ENCODE peak calls at places on chromosomes 3 and 15, in six cellular contexts. One of them, this sample, is unnamed.

GRCh38 chr15:67228286-67228685 is 26.2 kb downstream of the AAGAB start:
- DNase-seq in activated naive CD8-positive, alpha-beta T cell treated with anti-CD3 and anti-CD28 coated beads, Interleukin-2, amount 50 U/mL, for 24 hours: no peak
- DNase-seq in ELF-1: no peak
- DNase-seq in activated CD4-positive, alpha-beta T cell treated with anti-CD3 and anti-CD28 coated beads, Interleukin-2, amount 50 U/mL, for 24 hours: no peak
- DNase-seq in HS-5: no peak
- DNase-seq in mesenchymal stem cell: no peak
- DNase-seq in this sample: no peak

GRCh38 chr3:15983232-15983631 is 185.5 kb upstream of the ANKRD28 start:
- DNase-seq in activated naive CD8-positive, alpha-beta T cell treated with anti-CD3 and anti-CD28 coated beads, Interleukin-2, amount 50 U/mL, for 24 hours: no peak
- DNase-seq in ELF-1: peak
- DNase-seq in activated CD4-positive, alpha-beta T cell treated with anti-CD3 and anti-CD28 coated beads, Interleukin-2, amount 50 U/mL, for 24 hours: no peak
- DNase-seq in HS-5: no peak
- DNase-seq in mesenchymal stem cell: peak
- DNase-seq in this sample: no peak

GRCh38 chr15:81001180-81002003 is 669 bp downstream of the TLNRD1 start:
- DNase-seq in mesenchymal stem cell: peak
- DNase-seq in ELF-1: peak
- DNase-seq in activated CD4-positive, alpha-beta T cell treated with anti-CD3 and anti-CD28 coated beads, Interleukin-2, amount 50 U/mL, for 24 hours: no peak
- DNase-seq in HS-5: no peak
- DNase-seq in activated naive CD8-positive, alpha-beta T cell treated with anti-CD3 and anti-CD28 coated beads, Interleukin-2, amount 50 U/mL, for 24 hours: peak
- DNase-seq in this sample: peak

GRCh38 chr15:94387854-94388441 is 156.6 kb downstream of the MCTP2 start:
- DNase-seq in ELF-1: no peak
- DNase-seq in activated CD4-positive, alpha-beta T cell treated with anti-CD3 and anti-CD28 coated beads, Interleukin-2, amount 50 U/mL, for 24 hours: no peak
- DNase-seq in mesenchymal stem cell: peak
- DNase-seq in HS-5: no peak
- DNase-seq in activated naive CD8-positive, alpha-beta T cell treated with anti-CD3 and anti-CD28 coated beads, Interleukin-2, amount 50 U/mL, for 24 hours: peak
- DNase-seq in this sample: no peak

GRCh38 chr3:106880206-106880605 is 497.0 kb upstream of the CCDC54 start:
- DNase-seq in activated CD4-positive, alpha-beta T cell treated with anti-CD3 and anti-CD28 coated beads, Interleukin-2, amount 50 U/mL, for 24 hours: no peak
- DNase-seq in activated naive CD8-positive, alpha-beta T cell treated with anti-CD3 and anti-CD28 coated beads, Interleukin-2, amount 50 U/mL, for 24 hours: no peak
- DNase-seq in ELF-1: peak
- DNase-seq in HS-5: no peak
- DNase-seq in mesenchymal stem cell: no peak
- DNase-seq in this sample: no peak

GRCh38 chr15:43517354-43518072 is at the start of gene MAP1A:
- DNase-seq in activated CD4-positive, alpha-beta T cell treated with anti-CD3 and anti-CD28 coated beads, Interleukin-2, amount 50 U/mL, for 24 hours: no peak
- DNase-seq in mesenchymal stem cell: peak
- DNase-seq in activated naive CD8-positive, alpha-beta T cell treated with anti-CD3 and anti-CD28 coated beads, Interleukin-2, amount 50 U/mL, for 24 hours: peak
- DNase-seq in ELF-1: peak
- DNase-seq in HS-5: no peak
- DNase-seq in this sample: no peak

GRCh38 chr3:55880357-55880756 is 393.3 kb upstream of the WNT5A start:
- DNase-seq in activated CD4-positive, alpha-beta T cell treated with anti-CD3 and anti-CD28 coated beads, Interleukin-2, amount 50 U/mL, for 24 hours: no peak
- DNase-seq in mesenchymal stem cell: no peak
- DNase-seq in ELF-1: no peak
- DNase-seq in HS-5: no peak
- DNase-seq in activated naive CD8-positive, alpha-beta T cell treated with anti-CD3 and anti-CD28 coated beads, Interleukin-2, amount 50 U/mL, for 24 hours: no peak
- DNase-seq in this sample: no peak

GRCh38 chr3:36332139-36332538 is 48.2 kb upstream of the STAC start:
- DNase-seq in mesenchymal stem cell: no peak
- DNase-seq in ELF-1: no peak
- DNase-seq in activated CD4-positive, alpha-beta T cell treated with anti-CD3 and anti-CD28 coated beads, Interleukin-2, amount 50 U/mL, for 24 hours: no peak
- DNase-seq in activated naive CD8-positive, alpha-beta T cell treated with anti-CD3 and anti-CD28 coated beads, Interleukin-2, amount 50 U/mL, for 24 hours: no peak
- DNase-seq in HS-5: no peak
- DNase-seq in this sample: no peak

GRCh38 chr3:50193746-50194127 is 2.3 kb downstream of the GNAT1 start:
- DNase-seq in HS-5: no peak
- DNase-seq in activated naive CD8-positive, alpha-beta T cell treated with anti-CD3 and anti-CD28 coated beads, Interleukin-2, amount 50 U/mL, for 24 hours: no peak
- DNase-seq in mesenchymal stem cell: no peak
- DNase-seq in ELF-1: no peak
- DNase-seq in activated CD4-positive, alpha-beta T cell treated with anti-CD3 and anti-CD28 coated beads, Interleukin-2, amount 50 U/mL, for 24 hours: no peak
- DNase-seq in this sample: no peak

GRCh38 chr15:66595937-66596545 is 30.2 kb upstream of the LCTL start:
- DNase-seq in mesenchymal stem cell: no peak
- DNase-seq in activated CD4-positive, alpha-beta T cell treated with anti-CD3 and anti-CD28 coated beads, Interleukin-2, amount 50 U/mL, for 24 hours: no peak
- DNase-seq in activated naive CD8-positive, alpha-beta T cell treated with anti-CD3 and anti-CD28 coated beads, Interleukin-2, amount 50 U/mL, for 24 hours: no peak
- DNase-seq in HS-5: peak
- DNase-seq in ELF-1: no peak
- DNase-seq in this sample: no peak

This sample was measured in CD14-positive monocyte.